ENCODE peak calls at places on chromosome 12, in seven cellular contexts. One of them, this sample, is unnamed.

GRCh38 chr12:111312016-111312415 is 56.9 kb downstream of the PHETA1 start:
- DNase-seq in AG04450: no peak
- DNase-seq in IMR-90: no peak
- DNase-seq in amniotic stem cell: no peak
- DNase-seq in GM23248: no peak
- DNase-seq in stimulated activated effector memory CD8-positive, alpha-beta T cell treated with anti-CD3 and anti-CD28 coated beads, Interleukin-12 subunit alpha, Interleukin-12 subunit beta, amount 100 ng/mL, for 72 hours: no peak
- DNase-seq in T-helper 2 cell: no peak
- DNase-seq in this sample: no peak

GRCh38 chr12:132533584-132533958 is 43.6 kb downstream of the FBRSL1 start:
- DNase-seq in GM23248: no peak
- DNase-seq in T-helper 2 cell: no peak
- DNase-seq in amniotic stem cell: no peak
- DNase-seq in IMR-90: no peak
- DNase-seq in stimulated activated effector memory CD8-positive, alpha-beta T cell treated with anti-CD3 and anti-CD28 coated beads, Interleukin-12 subunit alpha, Interleukin-12 subunit beta, amount 100 ng/mL, for 72 hours: no peak
- DNase-seq in AG04450: no peak
- DNase-seq in this sample: no peak

GRCh38 chr12:120457133-120457532 is 10.9 kb downstream of the GATC start:
- DNase-seq in GM23248: peak
- DNase-seq in AG04450: no peak
- DNase-seq in stimulated activated effector memory CD8-positive, alpha-beta T cell treated with anti-CD3 and anti-CD28 coated beads, Interleukin-12 subunit alpha, Interleukin-12 subunit beta, amount 100 ng/mL, for 72 hours: no peak
- DNase-seq in IMR-90: no peak
- DNase-seq in T-helper 2 cell: no peak
- DNase-seq in amniotic stem cell: no peak
- DNase-seq in this sample: no peak

GRCh38 chr12:11638271-11638916 is 11.1 kb upstream of the ETV6 start:
- DNase-seq in amniotic stem cell: no peak
- DNase-seq in stimulated activated effector memory CD8-positive, alpha-beta T cell treated with anti-CD3 and anti-CD28 coated beads, Interleukin-12 subunit alpha, Interleukin-12 subunit beta, amount 100 ng/mL, for 72 hours: no peak
- DNase-seq in GM23248: peak
- DNase-seq in IMR-90: no peak
- DNase-seq in T-helper 2 cell: no peak
- DNase-seq in AG04450: no peak
- DNase-seq in this sample: no peak

GRCh38 chr12:109378579-109378978 is 30.9 kb downstream of the MYO1H start:
- DNase-seq in GM23248: no peak
- DNase-seq in AG04450: no peak
- DNase-seq in amniotic stem cell: no peak
- DNase-seq in stimulated activated effector memory CD8-positive, alpha-beta T cell treated with anti-CD3 and anti-CD28 coated beads, Interleukin-12 subunit alpha, Interleukin-12 subunit beta, amount 100 ng/mL, for 72 hours: no peak
- DNase-seq in IMR-90: no peak
- DNase-seq in T-helper 2 cell: no peak
- DNase-seq in this sample: no peak

GRCh38 chr12:71157601-71158233 is at the start of gene TSPAN8:
- DNase-seq in IMR-90: no peak
- DNase-seq in GM23248: no peak
- DNase-seq in amniotic stem cell: no peak
- DNase-seq in stimulated activated effector memory CD8-positive, alpha-beta T cell treated with anti-CD3 and anti-CD28 coated beads, Interleukin-12 subunit alpha, Interleukin-12 subunit beta, amount 100 ng/mL, for 72 hours: no peak
- DNase-seq in AG04450: no peak
- DNase-seq in T-helper 2 cell: no peak
- DNase-seq in this sample: no peak

GRCh38 chr12:10102322-10102721 is 3.5 kb upstream of the CLEC1A start:
- DNase-seq in IMR-90: no peak
- DNase-seq in T-helper 2 cell: no peak
- DNase-seq in AG04450: no peak
- DNase-seq in amniotic stem cell: no peak
- DNase-seq in stimulated activated effector memory CD8-positive, alpha-beta T cell treated with anti-CD3 and anti-CD28 coated beads, Interleukin-12 subunit alpha, Interleukin-12 subunit beta, amount 100 ng/mL, for 72 hours: no peak
- DNase-seq in GM23248: no peak
- DNase-seq in this sample: no peak

GRCh38 chr12:91215940-91216454 is 33.4 kb upstream of the DCN start:
- DNase-seq in AG04450: peak
- DNase-seq in T-helper 2 cell: no peak
- DNase-seq in IMR-90: peak
- DNase-seq in GM23248: peak
- DNase-seq in amniotic stem cell: no peak
- DNase-seq in stimulated activated effector memory CD8-positive, alpha-beta T cell treated with anti-CD3 and anti-CD28 coated beads, Interleukin-12 subunit alpha, Interleukin-12 subunit beta, amount 100 ng/mL, for 72 hours: no peak
- DNase-seq in this sample: no peak

GRCh38 chr12:110903511-110903910 is 16.9 kb downstream of the MYL2 start:
- DNase-seq in T-helper 2 cell: no peak
- DNase-seq in amniotic stem cell: no peak
- DNase-seq in IMR-90: no peak
- DNase-seq in GM23248: no peak
- DNase-seq in stimulated activated effector memory CD8-positive, alpha-beta T cell treated with anti-CD3 and anti-CD28 coated beads, Interleukin-12 subunit alpha, Interleukin-12 subunit beta, amount 100 ng/mL, for 72 hours: no peak
- DNase-seq in AG04450: no peak
- DNase-seq in this sample: no peak

GRCh38 chr12:48956279-48957140 is 777 bp downstream of the ARF3 start:
- DNase-seq in AG04450: peak
- DNase-seq in stimulated activated effector memory CD8-positive, alpha-beta T cell treated with anti-CD3 and anti-CD28 coated beads, Interleukin-12 subunit alpha, Interleukin-12 subunit beta, amount 100 ng/mL, for 72 hours: peak
- DNase-seq in GM23248: peak
- DNase-seq in amniotic stem cell: peak
- DNase-seq in IMR-90: peak
- DNase-seq in T-helper 2 cell: peak
- DNase-seq in this sample: peak

GRCh38 chr12:113054948-113055486 is 1.5 kb upstream of the DTX1 start:
- DNase-seq in stimulated activated effector memory CD8-positive, alpha-beta T cell treated with anti-CD3 and anti-CD28 coated beads, Interleukin-12 subunit alpha, Interleukin-12 subunit beta, amount 100 ng/mL, for 72 hours: no peak
- DNase-seq in amniotic stem cell: no peak
- DNase-seq in GM23248: no peak
- DNase-seq in AG04450: no peak
- DNase-seq in T-helper 2 cell: no peak
- DNase-seq in IMR-90: no peak
- DNase-seq in this sample: no peak

GRCh38 chr12:83322816-83323215 is 636.1 kb downstream of the TMTC2 start:
- DNase-seq in IMR-90: no peak
- DNase-seq in GM23248: no peak
- DNase-seq in amniotic stem cell: no peak
- DNase-seq in T-helper 2 cell: no peak
- DNase-seq in AG04450: no peak
- DNase-seq in stimulated activated effector memory CD8-positive, alpha-beta T cell treated with anti-CD3 and anti-CD28 coated beads, Interleukin-12 subunit alpha, Interleukin-12 subunit beta, amount 100 ng/mL, for 72 hours: no peak
- DNase-seq in this sample: no peak

GRCh38 chr12:41967668-41968649 is 176.7 kb downstream of the GXYLT1 start:
- DNase-seq in amniotic stem cell: no peak
- DNase-seq in GM23248: no peak
- DNase-seq in T-helper 2 cell: no peak
- DNase-seq in IMR-90: no peak
- DNase-seq in stimulated activated effector memory CD8-positive, alpha-beta T cell treated with anti-CD3 and anti-CD28 coated beads, Interleukin-12 subunit alpha, Interleukin-12 subunit beta, amount 100 ng/mL, for 72 hours: no peak
- DNase-seq in AG04450: no peak
- DNase-seq in this sample: no peak

GRCh38 chr12:126588586-126589249 is 1523.5 kb downstream of the AACS start:
- DNase-seq in GM23248: no peak
- DNase-seq in stimulated activated effector memory CD8-positive, alpha-beta T cell treated with anti-CD3 and anti-CD28 coated beads, Interleukin-12 subunit alpha, Interleukin-12 subunit beta, amount 100 ng/mL, for 72 hours: no peak
- DNase-seq in AG04450: no peak
- DNase-seq in amniotic stem cell: no peak
- DNase-seq in T-helper 2 cell: no peak
- DNase-seq in IMR-90: no peak
- DNase-seq in this sample: no peak

GRCh38 chr12:98416845-98417244 is 98.5 kb upstream of the TMPO start:
- DNase-seq in T-helper 2 cell: no peak
- DNase-seq in AG04450: no peak
- DNase-seq in stimulated activated effector memory CD8-positive, alpha-beta T cell treated with anti-CD3 and anti-CD28 coated beads, Interleukin-12 subunit alpha, Interleukin-12 subunit beta, amount 100 ng/mL, for 72 hours: no peak
- DNase-seq in amniotic stem cell: no peak
- DNase-seq in GM23248: peak
- DNase-seq in IMR-90: peak
- DNase-seq in this sample: no peak

GRCh38 chr12:90854136-90854689 is 100.8 kb downstream of the CCER1 start:
- DNase-seq in amniotic stem cell: peak
- DNase-seq in T-helper 2 cell: no peak
- DNase-seq in stimulated activated effector memory CD8-positive, alpha-beta T cell treated with anti-CD3 and anti-CD28 coated beads, Interleukin-12 subunit alpha, Interleukin-12 subunit beta, amount 100 ng/mL, for 72 hours: no peak
- DNase-seq in IMR-90: peak
- DNase-seq in AG04450: peak
- DNase-seq in GM23248: peak
- DNase-seq in this sample: peak

GRCh38 chr12:57887631-57888406 is 41.3 kb upstream of the CTDSP2 start:
- DNase-seq in IMR-90: peak
- DNase-seq in stimulated activated effector memory CD8-positive, alpha-beta T cell treated with anti-CD3 and anti-CD28 coated beads, Interleukin-12 subunit alpha, Interleukin-12 subunit beta, amount 100 ng/mL, for 72 hours: no peak
- DNase-seq in AG04450: no peak
- DNase-seq in GM23248: peak
- DNase-seq in T-helper 2 cell: no peak
- DNase-seq in amniotic stem cell: no peak
- DNase-seq in this sample: no peak

GRCh38 chr12:96327889-96328288 is 72.3 kb downstream of the CDK17 start:
- DNase-seq in amniotic stem cell: no peak
- DNase-seq in stimulated activated effector memory CD8-positive, alpha-beta T cell treated with anti-CD3 and anti-CD28 coated beads, Interleukin-12 subunit alpha, Interleukin-12 subunit beta, amount 100 ng/mL, for 72 hours: no peak
- DNase-seq in GM23248: no peak
- DNase-seq in IMR-90: no peak
- DNase-seq in AG04450: no peak
- DNase-seq in T-helper 2 cell: no peak
- DNase-seq in this sample: no peak

GRCh38 chr12:45042599-45042998 is 8.3 kb downstream of the DBX2 start:
- DNase-seq in IMR-90: no peak
- DNase-seq in stimulated activated effector memory CD8-positive, alpha-beta T cell treated with anti-CD3 and anti-CD28 coated beads, Interleukin-12 subunit alpha, Interleukin-12 subunit beta, amount 100 ng/mL, for 72 hours: no peak
- DNase-seq in AG04450: no peak
- DNase-seq in T-helper 2 cell: no peak
- DNase-seq in GM23248: no peak
- DNase-seq in amniotic stem cell: no peak
- DNase-seq in this sample: no peak

GRCh38 chr12:13380297-13380696 is 183.8 kb downstream of the EMP1 start:
- DNase-seq in GM23248: no peak
- DNase-seq in AG04450: no peak
- DNase-seq in IMR-90: no peak
- DNase-seq in amniotic stem cell: no peak
- DNase-seq in stimulated activated effector memory CD8-positive, alpha-beta T cell treated with anti-CD3 and anti-CD28 coated beads, Interleukin-12 subunit alpha, Interleukin-12 subunit beta, amount 100 ng/mL, for 72 hours: no peak
- DNase-seq in T-helper 2 cell: no peak
- DNase-seq in this sample: no peak

GRCh38 chr12:38151991-38152700 is 164.4 kb upstream of the ALG10B start:
- DNase-seq in AG04450: no peak
- DNase-seq in GM23248: no peak
- DNase-seq in amniotic stem cell: no peak
- DNase-seq in T-helper 2 cell: no peak
- DNase-seq in IMR-90: no peak
- DNase-seq in stimulated activated effector memory CD8-positive, alpha-beta T cell treated with anti-CD3 and anti-CD28 coated beads, Interleukin-12 subunit alpha, Interleukin-12 subunit beta, amount 100 ng/mL, for 72 hours: peak
- DNase-seq in this sample: peak

GRCh38 chr12:48988030-48988649 is 10.0 kb downstream of the WNT1 start:
- DNase-seq in IMR-90: peak
- DNase-seq in amniotic stem cell: no peak
- DNase-seq in T-helper 2 cell: peak
- DNase-seq in stimulated activated effector memory CD8-positive, alpha-beta T cell treated with anti-CD3 and anti-CD28 coated beads, Interleukin-12 subunit alpha, Interleukin-12 subunit beta, amount 100 ng/mL, for 72 hours: peak
- DNase-seq in AG04450: no peak
- DNase-seq in GM23248: peak
- DNase-seq in this sample: peak

GRCh38 chr12:65926119-65927004 is 102.1 kb downstream of the HMGA2 start:
- DNase-seq in IMR-90: no peak
- DNase-seq in GM23248: no peak
- DNase-seq in amniotic stem cell: no peak
- DNase-seq in AG04450: no peak
- DNase-seq in stimulated activated effector memory CD8-positive, alpha-beta T cell treated with anti-CD3 and anti-CD28 coated beads, Interleukin-12 subunit alpha, Interleukin-12 subunit beta, amount 100 ng/mL, for 72 hours: no peak
- DNase-seq in T-helper 2 cell: no peak
- DNase-seq in this sample: no peak

GRCh38 chr12:3214508-3215365 is 137.6 kb downstream of the TSPAN9 start:
- DNase-seq in GM23248: no peak
- DNase-seq in IMR-90: no peak
- DNase-seq in T-helper 2 cell: no peak
- DNase-seq in stimulated activated effector memory CD8-positive, alpha-beta T cell treated with anti-CD3 and anti-CD28 coated beads, Interleukin-12 subunit alpha, Interleukin-12 subunit beta, amount 100 ng/mL, for 72 hours: no peak
- DNase-seq in amniotic stem cell: no peak
- DNase-seq in AG04450: no peak
- DNase-seq in this sample: no peak

GRCh38 chr12:45242180-45242579 is 26.3 kb downstream of the ANO6 start:
- DNase-seq in AG04450: no peak
- DNase-seq in IMR-90: no peak
- DNase-seq in amniotic stem cell: no peak
- DNase-seq in GM23248: no peak
- DNase-seq in T-helper 2 cell: no peak
- DNase-seq in stimulated activated effector memory CD8-positive, alpha-beta T cell treated with anti-CD3 and anti-CD28 coated beads, Interleukin-12 subunit alpha, Interleukin-12 subunit beta, amount 100 ng/mL, for 72 hours: no peak
- DNase-seq in this sample: no peak

GRCh38 chr12:50271724-50272247 is 11.5 kb downstream of the LIMA1 start:
- DNase-seq in IMR-90: peak
- DNase-seq in amniotic stem cell: no peak
- DNase-seq in AG04450: no peak
- DNase-seq in stimulated activated effector memory CD8-positive, alpha-beta T cell treated with anti-CD3 and anti-CD28 coated beads, Interleukin-12 subunit alpha, Interleukin-12 subunit beta, amount 100 ng/mL, for 72 hours: no peak
- DNase-seq in GM23248: peak
- DNase-seq in T-helper 2 cell: no peak
- DNase-seq in this sample: no peak

GRCh38 chr12:94225924-94226630 is 77.7 kb downstream of the PLXNC1 start:
- DNase-seq in amniotic stem cell: no peak
- DNase-seq in stimulated activated effector memory CD8-positive, alpha-beta T cell treated with anti-CD3 and anti-CD28 coated beads, Interleukin-12 subunit alpha, Interleukin-12 subunit beta, amount 100 ng/mL, for 72 hours: no peak
- DNase-seq in IMR-90: no peak
- DNase-seq in AG04450: no peak
- DNase-seq in GM23248: no peak
- DNase-seq in T-helper 2 cell: no peak
- DNase-seq in this sample: no peak

GRCh38 chr12:32000373-32001005 is 41.3 kb downstream of the RESF1 start:
- DNase-seq in T-helper 2 cell: no peak
- DNase-seq in IMR-90: no peak
- DNase-seq in stimulated activated effector memory CD8-positive, alpha-beta T cell treated with anti-CD3 and anti-CD28 coated beads, Interleukin-12 subunit alpha, Interleukin-12 subunit beta, amount 100 ng/mL, for 72 hours: no peak
- DNase-seq in AG04450: no peak
- DNase-seq in amniotic stem cell: no peak
- DNase-seq in GM23248: no peak
- DNase-seq in this sample: no peak

GRCh38 chr12:2643736-2644135 is 151.0 kb upstream of the FKBP4 start:
- DNase-seq in GM23248: no peak
- DNase-seq in stimulated activated effector memory CD8-positive, alpha-beta T cell treated with anti-CD3 and anti-CD28 coated beads, Interleukin-12 subunit alpha, Interleukin-12 subunit beta, amount 100 ng/mL, for 72 hours: no peak
- DNase-seq in T-helper 2 cell: no peak
- DNase-seq in AG04450: no peak
- DNase-seq in amniotic stem cell: no peak
- DNase-seq in IMR-90: no peak
- DNase-seq in this sample: no peak

GRCh38 chr12:5295151-5295550 is 136.8 kb upstream of the NTF3 start:
- DNase-seq in GM23248: peak
- DNase-seq in IMR-90: peak
- DNase-seq in amniotic stem cell: no peak
- DNase-seq in stimulated activated effector memory CD8-positive, alpha-beta T cell treated with anti-CD3 and anti-CD28 coated beads, Interleukin-12 subunit alpha, Interleukin-12 subunit beta, amount 100 ng/mL, for 72 hours: no peak
- DNase-seq in T-helper 2 cell: no peak
- DNase-seq in AG04450: no peak
- DNase-seq in this sample: no peak

GRCh38 chr12:114406326-114407033 is 536 bp upstream of the TBX5 start:
- DNase-seq in GM23248: peak
- DNase-seq in stimulated activated effector memory CD8-positive, alpha-beta T cell treated with anti-CD3 and anti-CD28 coated beads, Interleukin-12 subunit alpha, Interleukin-12 subunit beta, amount 100 ng/mL, for 72 hours: no peak
- DNase-seq in IMR-90: peak
- DNase-seq in amniotic stem cell: no peak
- DNase-seq in T-helper 2 cell: no peak
- DNase-seq in AG04450: no peak
- DNase-seq in this sample: peak

GRCh38 chr12:91007531-91008290 is 2.9 kb upstream of the EPYC start:
- DNase-seq in amniotic stem cell: no peak
- DNase-seq in GM23248: no peak
- DNase-seq in AG04450: no peak
- DNase-seq in IMR-90: no peak
- DNase-seq in stimulated activated effector memory CD8-positive, alpha-beta T cell treated with anti-CD3 and anti-CD28 coated beads, Interleukin-12 subunit alpha, Interleukin-12 subunit beta, amount 100 ng/mL, for 72 hours: no peak
- DNase-seq in T-helper 2 cell: no peak
- DNase-seq in this sample: peak

GRCh38 chr12:107529991-107530390 is 155.6 kb upstream of the PWP1 start:
- DNase-seq in amniotic stem cell: no peak
- DNase-seq in AG04450: no peak
- DNase-seq in GM23248: no peak
- DNase-seq in stimulated activated effector memory CD8-positive, alpha-beta T cell treated with anti-CD3 and anti-CD28 coated beads, Interleukin-12 subunit alpha, Interleukin-12 subunit beta, amount 100 ng/mL, for 72 hours: no peak
- DNase-seq in IMR-90: no peak
- DNase-seq in T-helper 2 cell: no peak
- DNase-seq in this sample: no peak

GRCh38 chr12:97837401-97837800 is 374.8 kb downstream of the RMST start:
- DNase-seq in stimulated activated effector memory CD8-positive, alpha-beta T cell treated with anti-CD3 and anti-CD28 coated beads, Interleukin-12 subunit alpha, Interleukin-12 subunit beta, amount 100 ng/mL, for 72 hours: no peak
- DNase-seq in GM23248: peak
- DNase-seq in IMR-90: no peak
- DNase-seq in AG04450: no peak
- DNase-seq in amniotic stem cell: no peak
- DNase-seq in T-helper 2 cell: no peak
- DNase-seq in this sample: no peak

GRCh38 chr12:44817687-44818086 is 58.4 kb downstream of the NELL2 start:
- DNase-seq in stimulated activated effector memory CD8-positive, alpha-beta T cell treated with anti-CD3 and anti-CD28 coated beads, Interleukin-12 subunit alpha, Interleukin-12 subunit beta, amount 100 ng/mL, for 72 hours: no peak
- DNase-seq in amniotic stem cell: no peak
- DNase-seq in GM23248: no peak
- DNase-seq in AG04450: no peak
- DNase-seq in T-helper 2 cell: no peak
- DNase-seq in IMR-90: no peak
- DNase-seq in this sample: no peak

GRCh38 chr12:51593539-51593938 is 2.5 kb downstream of the SCN8A start:
- DNase-seq in amniotic stem cell: no peak
- DNase-seq in AG04450: peak
- DNase-seq in stimulated activated effector memory CD8-positive, alpha-beta T cell treated with anti-CD3 and anti-CD28 coated beads, Interleukin-12 subunit alpha, Interleukin-12 subunit beta, amount 100 ng/mL, for 72 hours: no peak
- DNase-seq in GM23248: peak
- DNase-seq in IMR-90: peak
- DNase-seq in T-helper 2 cell: no peak
- DNase-seq in this sample: no peak

GRCh38 chr12:4960030-4960429 is 50.3 kb downstream of the KCNA1 start:
- DNase-seq in IMR-90: no peak
- DNase-seq in T-helper 2 cell: no peak
- DNase-seq in GM23248: no peak
- DNase-seq in amniotic stem cell: no peak
- DNase-seq in stimulated activated effector memory CD8-positive, alpha-beta T cell treated with anti-CD3 and anti-CD28 coated beads, Interleukin-12 subunit alpha, Interleukin-12 subunit beta, amount 100 ng/mL, for 72 hours: no peak
- DNase-seq in AG04450: no peak
- DNase-seq in this sample: no peak

This sample was measured in GM13976.